ENCODE peak calls at places on chromosome 19, in ten cellular contexts. K is HFFc6; O is CD4-positive, alpha-beta T cell; X is lower leg skin; C is CD8-positive, alpha-beta T cell; T is Caco-2; P is cardiac fibroblast; L is heart right ventricle; G is endothelial cell; S is uterus. R is an unnamed sample.

GRCh38 chr19:27911122-27911898 is 1301.6 kb downstream of the UQCRFS1 start:
- DNase-seq in K (no peak), O (no peak), X (no peak), C (no peak), T (no peak), P (no peak), L (no peak), G (no peak), S (no peak), R (no peak)

GRCh38 chr19:29294343-29294811 is 81.4 kb upstream of the UQCRFS1 start:
- DNase-seq in K (no peak), O (no peak), X (no peak), C (no peak), T (no peak), P (no peak), L (no peak), G (no peak), S (no peak), R (no peak)

GRCh38 chr19:10686661-10687517 is 14.3 kb upstream of the QTRT1 start:
- DNase-seq in K (no peak), O (no peak), X (no peak), C (no peak), T (no peak), P (peak), L (peak), G (no peak), S (no peak), R (no peak)

GRCh38 chr19:45211751-45212381 is 33.3 kb downstream of the BLOC1S3 start:
- DNase-seq in K (no peak), O (no peak), X (no peak), C (no peak), T (no peak), P (peak), L (peak), G (no peak), S (peak), R (no peak)

GRCh38 chr19:18388328-18389094 is 2.6 kb downstream of the GDF15 start:
- DNase-seq in K (peak), O (peak), X (peak), C (peak), T (no peak), P (peak), L (peak), G (peak), S (peak), R (peak)

GRCh38 chr19:53903055-53903680 is 5.9 kb upstream of the CACNG7 start:
- DNase-seq in K (peak), O (no peak), X (no peak), C (peak), T (no peak), P (peak), L (no peak), G (no peak), S (no peak), R (peak)

GRCh38 chr19:10760268-10760944 is 42.5 kb downstream of the DNM2 start:
- DNase-seq in K (peak), O (no peak), X (no peak), C (peak), T (no peak), P (no peak), L (no peak), G (no peak), S (no peak), R (no peak)

GRCh38 chr19:57410748-57411671 is at the start of gene ZNF17:
- DNase-seq in K (peak), O (peak), X (peak), C (peak), T (peak), P (peak), L (peak), G (peak), S (peak), R (peak)

GRCh38 chr19:50909240-50910070 is 1.7 kb downstream of the KLK4 start:
- DNase-seq in K (no peak), O (no peak), X (peak), C (peak), T (peak), P (peak), L (peak), G (peak), S (peak), R (peak)

GRCh38 chr19:10270180-10270615 is 722 bp upstream of the ICAM1 start:
- DNase-seq in K (no peak), O (peak), X (peak), C (peak), T (no peak), P (no peak), L (peak), G (no peak), S (peak), R (no peak)

GRCh38 chr19:33297401-33298145 is 4.8 kb downstream of the CEBPA start:
- DNase-seq in K (no peak), O (no peak), X (no peak), C (no peak), T (no peak), P (no peak), L (no peak), G (no peak), S (peak), R (no peak)

GRCh38 chr19:23002690-23003422 is at the start of gene ZNF728:
- DNase-seq in K (no peak), O (no peak), X (no peak), C (no peak), T (no peak), P (no peak), L (peak), G (no peak), S (peak), R (no peak)

GRCh38 chr19:8361921-8362793 is 1.8 kb upstream of the ANGPTL4 start:
- DNase-seq in K (peak), O (no peak), X (peak), C (no peak), T (no peak), P (peak), L (peak), G (no peak), S (peak), R (no peak)

GRCh38 chr19:52170863-52171320 is 529 bp downstream of the ZNF836 start:
- DNase-seq in K (no peak), O (no peak), X (no peak), C (peak), T (no peak), P (peak), L (peak), G (peak), S (peak), R (peak)

GRCh38 chr19:3818479-3818878 is 32.3 kb upstream of the MATK start:
- DNase-seq in K (peak), O (no peak), X (no peak), C (no peak), T (no peak), P (no peak), L (no peak), G (no peak), S (no peak), R (no peak)

GRCh38 chr19:39307233-39307821 is 11.1 kb downstream of the IFNL1 start:
- DNase-seq in K (no peak), O (no peak), X (no peak), C (no peak), T (peak), P (peak), L (peak), G (no peak), S (no peak), R (peak)

GRCh38 chr19:14477417-14478112 is 2.4 kb upstream of the PTGER1 start:
- DNase-seq in K (no peak), O (no peak), X (no peak), C (no peak), T (no peak), P (peak), L (peak), G (no peak), S (no peak), R (no peak)

GRCh38 chr19:17281391-17282304 is at the start of gene ANKLE1:
- DNase-seq in K (no peak), O (no peak), X (no peak), C (no peak), T (peak), P (no peak), L (peak), G (peak), S (no peak), R (no peak)

GRCh38 chr19:33098023-33098652 is 17.2 kb downstream of the GPATCH1 start:
- DNase-seq in K (no peak), O (no peak), X (no peak), C (no peak), T (peak), P (no peak), L (no peak), G (no peak), S (no peak), R (no peak)

GRCh38 chr19:6161271-6161850 is 25.9 kb downstream of the ACSBG2 start:
- DNase-seq in K (no peak), O (no peak), X (peak), C (peak), T (peak), P (no peak), L (peak), G (no peak), S (peak), R (no peak)

GRCh38 chr19:46386996-46387712 is 26.2 kb downstream of the CCDC8 start:
- DNase-seq in K (no peak), O (no peak), X (no peak), C (no peak), T (no peak), P (no peak), L (no peak), G (no peak), S (no peak), R (no peak)

GRCh38 chr19:38831142-38831605 is 420 bp downstream of the ECH1 start:
- DNase-seq in K (peak), O (no peak), X (peak), C (no peak), T (peak), P (peak), L (peak), G (peak), S (peak), R (no peak)

GRCh38 chr19:56765107-56765506 is 75.4 kb downstream of the PEG3 start:
- DNase-seq in K (no peak), O (no peak), X (no peak), C (no peak), T (no peak), P (peak), L (peak), G (no peak), S (peak), R (no peak)

GRCh38 chr19:19749332-19750130 is 16.6 kb upstream of the ZNF14 start:
- DNase-seq in K (no peak), O (no peak), X (no peak), C (no peak), T (no peak), P (no peak), L (no peak), G (no peak), S (no peak), R (no peak)

GRCh38 chr19:18946918-18947317 is 5.9 kb upstream of the HOMER3 start:
- DNase-seq in K (no peak), O (no peak), X (no peak), C (no peak), T (no peak), P (no peak), L (no peak), G (no peak), S (no peak), R (no peak)

GRCh38 chr19:2136796-2137195 is 14.6 kb downstream of the AP3D1 start:
- DNase-seq in K (no peak), O (no peak), X (no peak), C (no peak), T (no peak), P (no peak), L (no peak), G (no peak), S (no peak), R (no peak)

GRCh38 chr19:6589711-6590457 is 1.1 kb downstream of the CD70 start:
- DNase-seq in K (no peak), O (no peak), X (no peak), C (no peak), T (no peak), P (no peak), L (no peak), G (no peak), S (no peak), R (no peak)

GRCh38 chr19:11421607-11422098 is 2.5 kb upstream of the RGL3 start:
- DNase-seq in K (no peak), O (no peak), X (no peak), C (peak), T (no peak), P (peak), L (peak), G (peak), S (no peak), R (no peak)

GRCh38 chr19:56637976-56638555 is 4.9 kb upstream of the SMIM17 start:
- DNase-seq in K (peak), O (no peak), X (peak), C (peak), T (peak), P (peak), L (peak), G (peak), S (peak), R (peak)

GRCh38 chr19:54159352-54160181 is at the start of gene LENG1:
- DNase-seq in K (peak), O (peak), X (peak), C (peak), T (peak), P (peak), L (peak), G (peak), S (peak), R (peak)

GRCh38 chr19:459724-460511 is 915 bp downstream of the SHC2 start:
- DNase-seq in K (no peak), O (peak), X (no peak), C (peak), T (peak), P (peak), L (peak), G (peak), S (peak), R (peak)

GRCh38 chr19:10353793-10354391 is 14.5 kb upstream of the ICAM3 start:
- DNase-seq in K (no peak), O (no peak), X (no peak), C (peak), T (peak), P (peak), L (peak), G (peak), S (peak), R (peak)

GRCh38 chr19:33226550-33227241 is 1.0 kb upstream of the SLC7A10 start:
- DNase-seq in K (no peak), O (no peak), X (no peak), C (no peak), T (no peak), P (peak), L (peak), G (peak), S (no peak), R (peak)

GRCh38 chr19:39479916-39480315 is 722 bp upstream of the TIMM50 start:
- DNase-seq in K (no peak), O (no peak), X (no peak), C (no peak), T (no peak), P (no peak), L (no peak), G (no peak), S (no peak), R (no peak)

GRCh38 chr19:38765214-38765613 is 8.1 kb downstream of the LGALS7 start:
- DNase-seq in K (no peak), O (no peak), X (no peak), C (no peak), T (no peak), P (no peak), L (no peak), G (no peak), S (no peak), R (no peak)

GRCh38 chr19:7301525-7301924 is 7.3 kb upstream of the INSR start:
- DNase-seq in K (no peak), O (no peak), X (no peak), C (no peak), T (no peak), P (no peak), L (no peak), G (no peak), S (no peak), R (no peak)

GRCh38 chr19:5001547-5002131 is 32.7 kb downstream of the KDM4B start:
- DNase-seq in K (peak), O (peak), X (no peak), C (peak), T (no peak), P (peak), L (no peak), G (peak), S (no peak), R (no peak)

GRCh38 chr19:18589380-18590272 is 1.0 kb downstream of the REX1BD start:
- DNase-seq in K (peak), O (peak), X (no peak), C (peak), T (peak), P (peak), L (peak), G (peak), S (peak), R (peak)

DNA sequence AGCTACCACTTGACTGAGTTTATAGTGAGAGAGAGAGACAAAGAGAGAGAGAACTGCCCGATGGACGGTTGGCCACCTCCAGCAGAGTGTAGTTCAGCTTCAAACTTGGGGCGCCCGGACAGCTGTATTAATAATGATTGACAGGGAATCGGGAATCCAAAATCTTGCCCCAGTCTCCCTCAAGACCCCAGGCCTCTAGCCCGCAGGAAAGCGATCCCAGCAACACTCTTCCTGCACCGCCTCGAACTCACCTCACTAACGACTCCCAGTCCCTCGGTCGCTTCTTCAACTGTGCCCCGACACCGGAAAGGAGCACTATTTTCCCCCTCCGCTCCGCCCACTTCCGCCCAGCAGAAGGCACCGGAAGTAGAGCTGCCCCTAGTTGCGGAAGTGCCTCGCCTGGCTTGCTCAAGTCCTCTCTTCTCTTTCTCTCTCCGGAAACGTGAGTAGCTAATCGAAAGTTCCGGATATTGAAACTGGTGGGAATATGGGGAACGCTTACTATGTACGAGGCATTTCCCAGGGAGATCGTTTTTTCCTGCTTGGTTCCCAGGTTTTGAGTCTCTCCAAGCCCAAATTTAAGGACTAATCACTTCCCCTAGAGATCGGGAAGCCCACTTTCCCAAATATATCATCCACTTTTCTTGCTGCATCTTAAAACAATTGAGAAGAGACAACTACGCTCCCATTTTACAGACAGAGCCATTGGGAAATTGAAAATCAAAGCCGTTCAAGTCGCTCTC is at the start of gene NOSIP:
- DNase-seq in K (peak), O (peak), X (peak), C (peak), T (peak), P (peak), L (peak), G (peak), S (peak), R (peak)
- TF ChIP-seq CTCF in K (no peak), O (no peak), X (no peak), C (no peak), T (no peak), P (no peak), L (no peak), G (no peak), S (peak), R (no peak)

DNA sequence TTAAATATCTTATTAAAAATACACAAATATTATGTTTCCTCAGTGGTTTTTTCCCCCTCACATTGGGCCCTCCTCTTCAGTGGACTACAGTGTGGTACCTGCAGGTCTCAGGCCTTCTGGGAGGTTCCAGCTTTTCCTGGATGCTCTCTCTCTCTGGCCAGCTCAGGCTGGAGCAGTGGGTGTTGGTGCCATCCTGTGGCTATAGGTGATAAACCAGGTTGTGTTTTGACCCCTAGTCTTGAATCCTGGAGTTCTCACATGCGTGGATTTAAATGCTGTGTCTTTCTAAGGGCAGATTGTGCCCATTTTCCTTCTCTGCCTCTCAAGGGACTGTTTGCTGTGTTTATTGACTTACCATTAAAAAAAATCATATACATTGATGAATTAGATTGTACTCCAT is 41.2 kb upstream of the ZNF527 start:
- DNase-seq in K (no peak), O (no peak), X (no peak), C (no peak), T (no peak), P (peak), L (no peak), G (peak), S (no peak), R (no peak)
- TF ChIP-seq CTCF in K (peak), O (no peak), X (no peak), C (no peak), T (no peak), P (no peak), L (peak), G (no peak), S (no peak), R (peak)

GRCh38 chr19:42567567-42567966 is 27.2 kb downstream of the CEACAM8 start:
- DNase-seq in K (no peak), O (no peak), X (no peak), C (no peak), T (no peak), P (no peak), L (no peak), G (no peak), S (no peak), R (no peak)

GRCh38 chr19:42568006-42568405 is 26.7 kb downstream of the CEACAM8 start:
- DNase-seq in K (no peak), O (no peak), X (no peak), C (no peak), T (no peak), P (no peak), L (no peak), G (no peak), S (no peak), R (no peak)

GRCh38 chr19:42561512-42561911 is 33.2 kb downstream of the CEACAM8 start:
- DNase-seq in K (no peak), O (no peak), X (no peak), C (no peak), T (no peak), P (no peak), L (no peak), G (no peak), S (no peak), R (no peak)

GRCh38 chr19:42560731-42561130 is 32.5 kb upstream of the CEACAM1 start:
- DNase-seq in K (no peak), O (no peak), X (no peak), C (no peak), T (no peak), P (no peak), L (no peak), G (no peak), S (no peak), R (no peak)

GRCh38 chr19:42563352-42564210 is 31.1 kb downstream of the CEACAM8 start:
- DNase-seq in K (peak), O (peak), X (no peak), C (no peak), T (peak), P (peak), L (peak), G (peak), S (no peak), R (no peak)
- TF ChIP-seq CTCF in K (peak), O (peak), X (no peak), C (peak), T (peak), P (peak), L (peak), G (peak), S (peak), R (peak)

GRCh38 chr19:31882709-31883108 is 462.7 kb upstream of the ZNF507 start:
- DNase-seq in K (no peak), O (no peak), X (no peak), C (no peak), T (no peak), P (no peak), L (no peak), G (no peak), S (no peak), R (no peak)
- TF ChIP-seq CTCF in K (no peak), O (no peak), X (no peak), C (no peak), T (no peak), P (no peak), L (no peak), G (no peak), S (no peak), R (no peak)

DNA sequence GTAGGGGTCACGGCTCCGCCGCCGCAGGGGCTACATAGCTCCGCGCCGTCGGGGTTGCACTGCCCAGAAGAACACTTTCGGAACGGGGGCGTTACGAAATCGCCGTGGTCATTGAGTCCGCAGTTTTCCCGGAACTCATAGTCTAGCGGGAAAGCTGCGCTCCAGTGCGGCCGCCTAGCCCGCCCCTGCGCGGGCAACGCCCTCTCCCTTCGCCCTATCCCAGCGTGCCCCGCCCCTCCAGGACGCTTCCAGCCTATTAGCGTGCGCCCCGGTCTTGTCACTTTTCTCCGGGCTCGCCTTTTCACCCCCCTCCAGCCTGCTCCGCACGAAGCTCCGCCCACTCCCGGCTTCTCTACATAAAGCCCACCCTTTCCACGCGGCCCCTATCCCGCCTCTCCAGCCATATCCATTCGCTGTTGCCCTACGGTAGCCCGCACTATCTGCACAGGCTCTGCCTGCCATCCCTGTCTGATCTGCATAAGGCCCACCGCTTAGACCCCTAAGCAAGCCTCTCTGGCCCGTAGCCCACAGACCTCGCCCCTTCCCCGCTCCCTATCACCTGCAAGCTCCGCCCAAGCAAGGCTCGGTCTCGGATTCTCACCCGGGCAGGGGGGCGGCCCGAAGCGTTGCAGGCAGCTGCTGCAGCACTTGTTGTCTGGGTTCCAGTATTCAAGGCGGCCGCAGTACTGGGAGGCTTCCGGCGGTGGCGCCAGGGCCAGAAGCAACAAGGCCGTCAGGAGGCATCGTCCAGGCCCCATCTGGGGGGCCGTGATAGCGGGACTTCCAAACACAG is 1.6 kb downstream of the IGFLR1 start:
- DNase-seq in K (peak), O (peak), X (peak), C (peak), T (peak), P (peak), L (peak), G (peak), S (peak), R (peak)
- TF ChIP-seq CTCF in K (peak), O (no peak), X (peak), C (no peak), T (peak), P (peak), L (peak), G (no peak), S (no peak), R (peak)

R was measured in progenitor cell of endocrine pancreas.